ENCODE peak calls at places on chromosomes 11 and 22, in five cellular contexts. H, C, B, E and U are unnamed samples.
A peak's percentile ranks its signal among the peaks of the same experiment; 100 is the strongest.

GRCh38 chr11:7060828-7061227 is 28.0 kb upstream of the RBMXL2 start:
- DNase-seq in H (no peak), C (no peak), B (no peak), E (no peak), U (no peak)

GRCh38 chr22:38230108-38230825 is 28.5 kb downstream of the MAFF start:
- DNase-seq in H (peak; percentile 55), C (no peak), B (no peak), E (peak; percentile 53), U (peak; percentile 20)

GRCh38 chr11:64644348-64645242 is 53.6 kb downstream of the SLC22A12 start:
- DNase-seq in H (no peak), C (no peak), B (no peak), E (no peak), U (no peak)

GRCh38 chr11:47179655-47179991 is 2.9 kb upstream of the ARFGAP2 start:
- DNase-seq in H (peak; percentile 56), C (no peak), B (no peak), E (peak; percentile 21), U (peak; percentile 52)

GRCh38 chr11:107916671-107917241 is 11.5 kb upstream of the RAB39A start:
- DNase-seq in H (no peak), C (no peak), B (no peak), E (no peak), U (peak; percentile 19)

GRCh38 chr11:26698224-26698623 is 23.6 kb downstream of the SLC5A12 start:
- DNase-seq in H (no peak), C (no peak), B (no peak), E (no peak), U (no peak)

GRCh38 chr11:5234390-5234834 is at the start of gene HBD:
- DNase-seq in H (no peak), C (no peak), B (no peak), E (no peak), U (no peak)

GRCh38 chr11:78158987-78159662 is 19.7 kb upstream of the ALG8 start:
- DNase-seq in H (no peak), C (peak; percentile 82), B (no peak), E (no peak), U (no peak)

GRCh38 chr11:12631651-12632050 is 42.6 kb upstream of the TEAD1 start:
- DNase-seq in H (no peak), C (no peak), B (no peak), E (no peak), U (no peak)

GRCh38 chr11:10866893-10867331 is 9.1 kb upstream of the ZBED5 start:
- DNase-seq in H (no peak), C (no peak), B (no peak), E (no peak), U (no peak)

GRCh38 chr11:116931206-116931953 is 94.0 kb upstream of the APOA1 start:
- DNase-seq in H (peak; percentile 45), C (no peak), B (no peak), E (peak; percentile 83), U (no peak)

GRCh38 chr11:119460582-119460981 is 37.6 kb upstream of the THY1 start:
- DNase-seq in H (no peak), C (no peak), B (no peak), E (no peak), U (no peak)

GRCh38 chr11:613369-613968 is 2.3 kb downstream of the IRF7 start:
- DNase-seq in H (peak; percentile 89), C (no peak), B (peak; percentile 92), E (peak; percentile 78), U (no peak)

GRCh38 chr11:16511109-16511806 is 154.9 kb upstream of the SOX6 start:
- DNase-seq in H (no peak), C (no peak), B (no peak), E (no peak), U (no peak)

GRCh38 chr11:74672956-74673895 is 58.0 kb downstream of the CHRDL2 start:
- DNase-seq in H (no peak), C (peak; percentile 93), B (no peak), E (no peak), U (no peak)

GRCh38 chr22:23105919-23106853 is 35.6 kb downstream of the RSPH14 start:
- DNase-seq in H (no peak), C (no peak), B (no peak), E (no peak), U (no peak)

DNA sequence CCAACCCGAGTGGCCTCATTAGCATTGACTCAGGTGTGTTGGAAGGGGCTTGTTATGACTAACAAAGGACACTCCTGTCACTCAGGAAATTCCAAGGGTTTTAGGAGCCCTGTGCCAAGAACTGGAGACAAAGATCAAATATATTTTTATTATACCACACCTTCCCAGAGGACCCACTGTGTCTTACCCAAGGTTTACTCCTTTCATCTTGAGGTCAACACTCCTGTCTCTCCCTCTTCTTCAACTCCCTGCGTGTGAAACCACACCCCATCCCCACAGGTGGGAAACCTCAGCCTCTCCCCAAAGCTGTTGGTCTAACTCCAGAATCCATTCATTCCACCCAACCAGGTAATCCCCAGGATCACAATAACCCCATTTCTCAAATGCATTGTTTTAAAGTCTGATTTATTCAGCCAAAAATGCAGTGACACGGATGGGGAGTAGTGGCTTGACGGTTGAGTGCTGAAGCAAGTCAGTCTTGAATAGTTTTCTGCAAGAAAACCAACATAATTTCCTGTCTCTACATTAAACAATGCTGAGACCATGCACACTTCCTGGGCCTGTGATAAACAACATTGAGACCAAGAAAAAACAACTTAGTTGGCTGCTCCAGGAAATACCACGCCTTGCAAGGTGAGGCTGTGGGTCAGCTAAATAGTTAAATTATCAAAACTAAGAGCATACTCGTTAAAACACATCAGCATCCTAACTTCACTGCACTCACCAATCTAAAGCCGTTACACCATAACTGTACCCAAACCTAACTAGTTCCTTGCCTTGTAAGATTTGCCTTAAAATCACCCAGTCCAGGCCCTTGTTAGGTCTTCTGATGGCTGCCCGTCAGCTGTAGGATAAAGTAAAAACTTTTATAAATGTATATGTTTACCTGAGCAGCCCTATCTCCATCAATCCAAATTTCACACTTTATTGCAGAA is 38.5 kb upstream of the SPON1 start:
- DNase-seq in H (peak; percentile 28), C (no peak), B (no peak), E (peak; percentile 50), U (no peak)
- H3K27ac ChIP-seq in H (peak overlapping the region; percentile 32), C (no peak overlapping the region), B (no peak overlapping the region), E (peak overlapping the region; percentile 46), U (no peak overlapping the region)

GRCh38 chr11:75873417-75874148 is 58.6 kb downstream of the UVRAG start:
- DNase-seq in H (no peak), C (no peak), B (no peak), E (no peak), U (no peak)
- H3K27ac ChIP-seq in H (no peak overlapping the region), C (no peak overlapping the region), B (no peak overlapping the region), E (no peak overlapping the region), U (no peak overlapping the region)

DNA sequence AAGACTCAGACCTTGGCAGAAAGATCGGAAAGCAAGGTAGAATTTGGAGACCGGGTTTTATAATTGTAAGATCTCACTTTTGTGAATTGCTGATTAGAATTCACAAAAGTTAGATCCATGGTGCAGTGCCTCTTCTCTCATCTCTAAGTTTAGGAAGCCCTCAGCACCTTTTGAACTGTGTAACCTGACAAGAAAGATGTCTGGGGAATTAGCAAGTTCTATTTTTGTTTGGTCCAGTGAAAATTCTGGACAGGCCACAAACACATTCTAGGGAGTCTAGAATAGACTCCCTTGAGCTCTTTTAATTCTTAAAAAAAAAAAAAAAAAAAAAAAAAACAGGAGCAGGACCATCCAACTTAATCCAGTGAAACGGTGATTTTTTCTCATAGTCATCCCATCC is 66.1 kb downstream of the CECR2 start:
- DNase-seq in H (no peak), C (no peak), B (no peak), E (no peak), U (no peak)
- H3K27ac ChIP-seq in H (no peak overlapping the region), C (no peak overlapping the region), B (no peak overlapping the region), E (no peak overlapping the region), U (no peak overlapping the region)

GRCh38 chr22:17913705-17914282 is 110.6 kb downstream of the MICAL3 start:
- DNase-seq in H (no peak), C (no peak), B (no peak), E (no peak), U (no peak)

GRCh38 chr22:17910561-17911311 is 113.6 kb downstream of the MICAL3 start:
- DNase-seq in H (no peak), C (peak; percentile 94), B (no peak), E (no peak), U (no peak)

GRCh38 chr22:17912942-17913704 is 111.2 kb downstream of the MICAL3 start:
- DNase-seq in H (no peak), C (peak; percentile 33), B (no peak), E (no peak), U (no peak)

GRCh38 chr22:17911887-17912286 is 112.5 kb downstream of the MICAL3 start:
- DNase-seq in H (no peak), C (no peak), B (no peak), E (no peak), U (no peak)

DNA sequence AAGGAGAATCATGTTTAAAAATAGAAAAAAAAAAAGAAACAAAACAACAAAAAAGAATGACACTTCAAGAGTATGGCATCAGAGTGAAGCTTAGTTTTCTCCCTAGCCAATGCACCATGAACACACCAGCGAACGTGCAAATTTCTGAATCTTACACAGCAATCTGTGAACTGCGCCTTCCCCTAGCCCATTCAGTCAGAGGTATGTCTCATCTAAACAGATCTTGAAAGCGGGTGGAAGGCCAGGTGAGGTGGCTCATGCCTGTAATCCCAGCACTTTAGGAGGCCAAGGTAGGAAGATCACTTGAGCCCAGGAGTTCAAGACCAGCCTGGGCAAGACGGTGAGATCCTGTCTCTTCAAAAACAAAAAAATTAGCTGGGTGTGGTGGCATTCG is 113.1 kb downstream of the MICAL3 start:
- DNase-seq in H (no peak), C (peak; percentile 20), B (no peak), E (no peak), U (no peak)
- H3K27ac ChIP-seq in H (no peak overlapping the region), C (peak overlapping the region; percentile 85), B (peak overlapping the region; percentile 50), E (no peak overlapping the region), U (no peak overlapping the region)

DNA sequence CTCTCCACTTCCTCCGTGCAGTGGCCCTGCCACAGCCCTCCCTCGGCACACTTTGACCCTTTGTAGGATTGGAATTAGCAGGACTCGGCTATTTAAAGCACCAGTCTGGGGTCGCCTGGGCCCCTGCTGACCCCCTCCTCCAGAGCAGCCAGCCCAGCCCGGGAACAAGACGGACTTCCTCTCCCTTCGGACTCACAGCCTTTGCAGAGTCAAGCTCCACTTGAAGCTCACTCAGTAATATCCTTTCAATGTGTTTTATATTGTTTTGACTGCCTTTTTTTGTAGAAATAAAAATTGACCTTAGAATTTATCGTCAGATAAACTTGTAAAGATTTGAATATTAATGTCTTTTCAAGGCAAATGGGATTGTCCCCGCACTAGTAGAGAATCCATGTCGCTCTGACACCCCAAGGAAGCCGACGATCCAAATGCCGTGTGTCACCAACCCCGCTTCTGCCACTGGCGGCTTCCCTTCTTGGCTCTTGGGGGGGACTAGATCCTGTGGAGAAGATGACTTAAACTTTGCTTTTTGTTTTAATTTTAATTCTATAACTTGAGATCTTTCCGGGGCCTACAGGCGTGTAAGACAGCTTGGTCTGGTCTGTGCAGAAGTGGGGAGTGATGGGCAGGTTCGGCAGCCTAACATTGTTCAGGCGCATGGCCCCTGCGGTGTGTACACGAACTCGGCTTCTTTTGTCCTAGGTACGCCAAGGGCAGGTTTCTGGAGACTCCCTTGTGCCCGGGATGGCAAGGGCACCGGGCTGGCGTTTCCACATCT is 7.0 kb downstream of the YDJC start:
- DNase-seq in H (no peak), C (no peak), B (no peak), E (no peak), U (no peak)
- H3K27ac ChIP-seq in H (no peak overlapping the region), C (peak overlapping the region; percentile 18), B (no peak overlapping the region), E (no peak overlapping the region), U (no peak overlapping the region)

GRCh38 chr11:73423506-73423905 is 47.3 kb downstream of the RELT start:
- DNase-seq in H (no peak), C (no peak), B (no peak), E (no peak), U (no peak)
- H3K27ac ChIP-seq in H (no peak overlapping the region), C (no peak overlapping the region), B (no peak overlapping the region), E (no peak overlapping the region), U (no peak overlapping the region)

GRCh38 chr22:46422896-46423295 is 87.4 kb downstream of the TRMU start:
- DNase-seq in H (no peak), C (no peak), B (no peak), E (no peak), U (no peak)
- H3K27ac ChIP-seq in H (no peak overlapping the region), C (no peak overlapping the region), B (no peak overlapping the region), E (no peak overlapping the region), U (no peak overlapping the region)